ENCODE peak calls at places on chromosome 5, in ten cellular contexts. One of them, this sample, is unnamed.

GRCh38 chr5:142597546-142598337 is 88.1 kb downstream of the FGF1 start:
- DNase-seq in neuronal stem cell: no peak
- DNase-seq in stomach: peak; percentile 36
- DNase-seq in Peyer's patch: no peak
- DNase-seq in epithelial cell of proximal tubule: no peak
- DNase-seq in A673: peak; percentile 65
- DNase-seq in fibroblast of mammary gland: peak; percentile 92
- DNase-seq in effector memory CD4-positive, alpha-beta T cell: no peak
- DNase-seq in Panc1: peak; percentile 95
- DNase-seq in astrocyte of the spinal cord: peak; percentile 80
- DNase-seq in this sample: peak; percentile 78

GRCh38 chr5:99169309-99169708 is 240.5 kb upstream of the CHD1 start:
- DNase-seq in neuronal stem cell: peak; percentile 21
- DNase-seq in stomach: no peak
- DNase-seq in Peyer's patch: no peak
- DNase-seq in epithelial cell of proximal tubule: peak; percentile 13
- DNase-seq in A673: peak; percentile 44
- DNase-seq in fibroblast of mammary gland: peak; percentile 6
- DNase-seq in effector memory CD4-positive, alpha-beta T cell: no peak
- DNase-seq in Panc1: no peak
- DNase-seq in astrocyte of the spinal cord: peak; percentile 62
- DNase-seq in this sample: no peak

GRCh38 chr5:149210968-149211495 is 60.6 kb upstream of the AFAP1L1 start:
- DNase-seq in neuronal stem cell: peak; percentile 41
- DNase-seq in stomach: no peak
- DNase-seq in Peyer's patch: no peak
- DNase-seq in epithelial cell of proximal tubule: no peak
- DNase-seq in A673: no peak
- DNase-seq in fibroblast of mammary gland: no peak
- DNase-seq in effector memory CD4-positive, alpha-beta T cell: no peak
- DNase-seq in Panc1: no peak
- DNase-seq in astrocyte of the spinal cord: no peak
- DNase-seq in this sample: no peak

GRCh38 chr5:97600486-97600885 is 417.4 kb upstream of the RIOK2 start:
- DNase-seq in neuronal stem cell: no peak
- DNase-seq in stomach: no peak
- DNase-seq in Peyer's patch: no peak
- DNase-seq in epithelial cell of proximal tubule: no peak
- DNase-seq in A673: no peak
- DNase-seq in fibroblast of mammary gland: peak; percentile 58
- DNase-seq in effector memory CD4-positive, alpha-beta T cell: no peak
- DNase-seq in Panc1: no peak
- DNase-seq in astrocyte of the spinal cord: no peak
- DNase-seq in this sample: peak; percentile 40

GRCh38 chr5:80672140-80672736 is 17.5 kb upstream of the DHFR start:
- DNase-seq in neuronal stem cell: peak; percentile 67
- DNase-seq in stomach: peak; percentile 75
- DNase-seq in Peyer's patch: peak; percentile 63
- DNase-seq in epithelial cell of proximal tubule: no peak
- DNase-seq in A673: peak; percentile 83
- DNase-seq in fibroblast of mammary gland: peak; percentile 76
- DNase-seq in effector memory CD4-positive, alpha-beta T cell: peak; percentile 54
- DNase-seq in Panc1: peak; percentile 51
- DNase-seq in astrocyte of the spinal cord: peak; percentile 68
- DNase-seq in this sample: peak; percentile 68

GRCh38 chr5:43804041-43804440 is 201.1 kb downstream of the NNT start:
- DNase-seq in neuronal stem cell: no peak
- DNase-seq in stomach: no peak
- DNase-seq in Peyer's patch: no peak
- DNase-seq in epithelial cell of proximal tubule: no peak
- DNase-seq in A673: no peak
- DNase-seq in fibroblast of mammary gland: no peak
- DNase-seq in effector memory CD4-positive, alpha-beta T cell: no peak
- DNase-seq in Panc1: no peak
- DNase-seq in astrocyte of the spinal cord: no peak
- DNase-seq in this sample: no peak

GRCh38 chr5:149357370-149358293 is at the start of gene PCYOX1L:
- DNase-seq in neuronal stem cell: peak; percentile 92
- DNase-seq in stomach: peak; percentile 96
- DNase-seq in Peyer's patch: peak; percentile 97
- DNase-seq in epithelial cell of proximal tubule: no peak
- DNase-seq in A673: peak; percentile 96
- DNase-seq in fibroblast of mammary gland: peak; percentile 92
- DNase-seq in effector memory CD4-positive, alpha-beta T cell: peak; percentile 94
- DNase-seq in Panc1: peak; percentile 73
- DNase-seq in astrocyte of the spinal cord: peak; percentile 95
- DNase-seq in this sample: peak; percentile 94

GRCh38 chr5:135073771-135074345 is 39.8 kb upstream of the PITX1 start:
- DNase-seq in neuronal stem cell: no peak
- DNase-seq in stomach: peak; percentile 17
- DNase-seq in Peyer's patch: peak; percentile 15
- DNase-seq in epithelial cell of proximal tubule: no peak
- DNase-seq in A673: no peak
- DNase-seq in fibroblast of mammary gland: no peak
- DNase-seq in effector memory CD4-positive, alpha-beta T cell: no peak
- DNase-seq in Panc1: no peak
- DNase-seq in astrocyte of the spinal cord: no peak
- DNase-seq in this sample: peak; percentile 9

GRCh38 chr5:30121092-30121491 is 1072.4 kb upstream of the CDH6 start:
- DNase-seq in neuronal stem cell: no peak
- DNase-seq in stomach: no peak
- DNase-seq in Peyer's patch: no peak
- DNase-seq in epithelial cell of proximal tubule: no peak
- DNase-seq in A673: no peak
- DNase-seq in fibroblast of mammary gland: no peak
- DNase-seq in effector memory CD4-positive, alpha-beta T cell: no peak
- DNase-seq in Panc1: no peak
- DNase-seq in astrocyte of the spinal cord: no peak
- DNase-seq in this sample: no peak

GRCh38 chr5:45410304-45410995 is 285.7 kb downstream of the HCN1 start:
- DNase-seq in neuronal stem cell: no peak
- DNase-seq in stomach: no peak
- DNase-seq in Peyer's patch: no peak
- DNase-seq in epithelial cell of proximal tubule: no peak
- DNase-seq in A673: peak; percentile 87
- DNase-seq in fibroblast of mammary gland: no peak
- DNase-seq in effector memory CD4-positive, alpha-beta T cell: no peak
- DNase-seq in Panc1: no peak
- DNase-seq in astrocyte of the spinal cord: peak; percentile 1
- DNase-seq in this sample: no peak

GRCh38 chr5:110844251-110844650 is 105.4 kb downstream of the SLC25A46 start:
- DNase-seq in neuronal stem cell: no peak
- DNase-seq in stomach: no peak
- DNase-seq in Peyer's patch: no peak
- DNase-seq in epithelial cell of proximal tubule: no peak
- DNase-seq in A673: no peak
- DNase-seq in fibroblast of mammary gland: no peak
- DNase-seq in effector memory CD4-positive, alpha-beta T cell: no peak
- DNase-seq in Panc1: no peak
- DNase-seq in astrocyte of the spinal cord: no peak
- DNase-seq in this sample: no peak

GRCh38 chr5:157476699-157477408 is 16.8 kb downstream of the NIPAL4 start:
- DNase-seq in neuronal stem cell: peak; percentile 56
- DNase-seq in stomach: peak; percentile 43
- DNase-seq in Peyer's patch: no peak
- DNase-seq in epithelial cell of proximal tubule: no peak
- DNase-seq in A673: peak; percentile 72
- DNase-seq in fibroblast of mammary gland: peak; percentile 73
- DNase-seq in effector memory CD4-positive, alpha-beta T cell: no peak
- DNase-seq in Panc1: no peak
- DNase-seq in astrocyte of the spinal cord: peak; percentile 77
- DNase-seq in this sample: peak; percentile 74

DNA sequence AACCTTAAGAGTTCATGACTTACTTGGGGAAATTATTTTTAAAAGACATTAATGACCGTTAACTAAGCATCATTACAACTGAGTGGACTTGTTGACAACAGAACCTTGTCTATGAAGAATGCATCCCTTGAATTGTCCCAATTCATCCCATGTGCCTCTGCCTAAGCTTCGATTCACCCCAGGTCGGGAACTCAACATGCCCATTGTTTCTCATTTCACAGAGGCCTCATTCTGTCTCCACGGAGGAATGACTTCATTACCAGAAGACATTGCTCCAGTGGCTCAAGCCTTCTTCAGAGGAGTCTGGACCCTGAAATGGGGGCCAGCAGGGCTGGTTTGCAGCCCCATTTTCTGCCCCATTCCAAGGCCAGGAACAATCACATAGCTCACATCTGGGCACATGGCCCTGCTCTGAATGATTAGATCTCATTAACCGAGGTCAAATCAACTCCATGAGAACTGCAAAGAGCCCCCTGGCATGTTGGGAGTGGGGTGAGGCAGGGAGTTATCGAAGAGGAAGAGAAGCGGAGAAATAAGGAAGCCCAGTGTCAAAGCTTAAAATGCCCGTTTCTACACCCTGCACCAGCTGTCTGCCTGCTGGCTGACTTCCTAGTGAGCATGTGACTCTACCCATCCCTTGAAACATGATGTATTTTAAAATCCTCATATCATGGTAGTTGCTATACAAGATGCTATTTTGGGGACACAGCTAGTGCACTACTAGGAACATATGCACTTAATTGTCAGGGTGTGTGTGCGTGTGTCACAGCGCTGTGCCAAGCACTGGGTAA is 137.3 kb downstream of the LHFPL2 start:
- DNase-seq in neuronal stem cell: no peak
- DNase-seq in stomach: no peak
- DNase-seq in Peyer's patch: no peak
- DNase-seq in epithelial cell of proximal tubule: no peak
- DNase-seq in A673: no peak
- DNase-seq in fibroblast of mammary gland: no peak
- DNase-seq in effector memory CD4-positive, alpha-beta T cell: no peak
- DNase-seq in Panc1: no peak
- DNase-seq in astrocyte of the spinal cord: no peak
- DNase-seq in this sample: no peak
- H3K4me3 ChIP-seq in neuronal stem cell: no peak overlapping the region
- H3K4me3 ChIP-seq in stomach: no peak overlapping the region
- H3K4me3 ChIP-seq in Peyer's patch: no peak overlapping the region
- H3K4me3 ChIP-seq in epithelial cell of proximal tubule: no peak overlapping the region
- H3K4me3 ChIP-seq in A673: no peak overlapping the region
- H3K4me3 ChIP-seq in fibroblast of mammary gland: no peak overlapping the region
- H3K4me3 ChIP-seq in effector memory CD4-positive, alpha-beta T cell: no peak overlapping the region
- H3K4me3 ChIP-seq in Panc1: no peak overlapping the region
- H3K4me3 ChIP-seq in astrocyte of the spinal cord: no peak overlapping the region
- H3K4me3 ChIP-seq in this sample: no peak overlapping the region

GRCh38 chr5:87122171-87122977 is 145.3 kb upstream of the RASA1 start:
- DNase-seq in neuronal stem cell: no peak
- DNase-seq in stomach: no peak
- DNase-seq in Peyer's patch: no peak
- DNase-seq in epithelial cell of proximal tubule: no peak
- DNase-seq in A673: peak; percentile 43
- DNase-seq in fibroblast of mammary gland: no peak
- DNase-seq in effector memory CD4-positive, alpha-beta T cell: no peak
- DNase-seq in Panc1: no peak
- DNase-seq in astrocyte of the spinal cord: no peak
- DNase-seq in this sample: no peak
- H3K4me3 ChIP-seq in neuronal stem cell: no peak overlapping the region
- H3K4me3 ChIP-seq in stomach: no peak overlapping the region
- H3K4me3 ChIP-seq in Peyer's patch: no peak overlapping the region
- H3K4me3 ChIP-seq in epithelial cell of proximal tubule: no peak overlapping the region
- H3K4me3 ChIP-seq in A673: peak overlapping the region; percentile 6
- H3K4me3 ChIP-seq in fibroblast of mammary gland: no peak overlapping the region
- H3K4me3 ChIP-seq in effector memory CD4-positive, alpha-beta T cell: no peak overlapping the region
- H3K4me3 ChIP-seq in Panc1: no peak overlapping the region
- H3K4me3 ChIP-seq in astrocyte of the spinal cord: no peak overlapping the region
- H3K4me3 ChIP-seq in this sample: no peak overlapping the region

GRCh38 chr5:170386743-170387142 is 2.4 kb downstream of the KCNMB1 start:
- DNase-seq in neuronal stem cell: no peak
- DNase-seq in stomach: no peak
- DNase-seq in Peyer's patch: no peak
- DNase-seq in epithelial cell of proximal tubule: no peak
- DNase-seq in A673: no peak
- DNase-seq in fibroblast of mammary gland: no peak
- DNase-seq in effector memory CD4-positive, alpha-beta T cell: no peak
- DNase-seq in Panc1: no peak
- DNase-seq in astrocyte of the spinal cord: no peak
- DNase-seq in this sample: no peak
- H3K4me3 ChIP-seq in neuronal stem cell: no peak overlapping the region
- H3K4me3 ChIP-seq in stomach: peak overlapping the region; percentile 42
- H3K4me3 ChIP-seq in Peyer's patch: no peak overlapping the region
- H3K4me3 ChIP-seq in epithelial cell of proximal tubule: no peak overlapping the region
- H3K4me3 ChIP-seq in A673: no peak overlapping the region
- H3K4me3 ChIP-seq in fibroblast of mammary gland: no peak overlapping the region
- H3K4me3 ChIP-seq in effector memory CD4-positive, alpha-beta T cell: no peak overlapping the region
- H3K4me3 ChIP-seq in Panc1: no peak overlapping the region
- H3K4me3 ChIP-seq in astrocyte of the spinal cord: no peak overlapping the region
- H3K4me3 ChIP-seq in this sample: no peak overlapping the region

GRCh38 chr5:68547621-68548020 is 332.1 kb downstream of the PIK3R1 start:
- DNase-seq in neuronal stem cell: no peak
- DNase-seq in stomach: no peak
- DNase-seq in Peyer's patch: no peak
- DNase-seq in epithelial cell of proximal tubule: no peak
- DNase-seq in A673: no peak
- DNase-seq in fibroblast of mammary gland: no peak
- DNase-seq in effector memory CD4-positive, alpha-beta T cell: no peak
- DNase-seq in Panc1: no peak
- DNase-seq in astrocyte of the spinal cord: no peak
- DNase-seq in this sample: peak; percentile 15
- H3K4me3 ChIP-seq in neuronal stem cell: no peak overlapping the region
- H3K4me3 ChIP-seq in stomach: no peak overlapping the region
- H3K4me3 ChIP-seq in Peyer's patch: no peak overlapping the region
- H3K4me3 ChIP-seq in epithelial cell of proximal tubule: no peak overlapping the region
- H3K4me3 ChIP-seq in A673: no peak overlapping the region
- H3K4me3 ChIP-seq in fibroblast of mammary gland: no peak overlapping the region
- H3K4me3 ChIP-seq in effector memory CD4-positive, alpha-beta T cell: no peak overlapping the region
- H3K4me3 ChIP-seq in Panc1: no peak overlapping the region
- H3K4me3 ChIP-seq in astrocyte of the spinal cord: no peak overlapping the region
- H3K4me3 ChIP-seq in this sample: no peak overlapping the region

DNA sequence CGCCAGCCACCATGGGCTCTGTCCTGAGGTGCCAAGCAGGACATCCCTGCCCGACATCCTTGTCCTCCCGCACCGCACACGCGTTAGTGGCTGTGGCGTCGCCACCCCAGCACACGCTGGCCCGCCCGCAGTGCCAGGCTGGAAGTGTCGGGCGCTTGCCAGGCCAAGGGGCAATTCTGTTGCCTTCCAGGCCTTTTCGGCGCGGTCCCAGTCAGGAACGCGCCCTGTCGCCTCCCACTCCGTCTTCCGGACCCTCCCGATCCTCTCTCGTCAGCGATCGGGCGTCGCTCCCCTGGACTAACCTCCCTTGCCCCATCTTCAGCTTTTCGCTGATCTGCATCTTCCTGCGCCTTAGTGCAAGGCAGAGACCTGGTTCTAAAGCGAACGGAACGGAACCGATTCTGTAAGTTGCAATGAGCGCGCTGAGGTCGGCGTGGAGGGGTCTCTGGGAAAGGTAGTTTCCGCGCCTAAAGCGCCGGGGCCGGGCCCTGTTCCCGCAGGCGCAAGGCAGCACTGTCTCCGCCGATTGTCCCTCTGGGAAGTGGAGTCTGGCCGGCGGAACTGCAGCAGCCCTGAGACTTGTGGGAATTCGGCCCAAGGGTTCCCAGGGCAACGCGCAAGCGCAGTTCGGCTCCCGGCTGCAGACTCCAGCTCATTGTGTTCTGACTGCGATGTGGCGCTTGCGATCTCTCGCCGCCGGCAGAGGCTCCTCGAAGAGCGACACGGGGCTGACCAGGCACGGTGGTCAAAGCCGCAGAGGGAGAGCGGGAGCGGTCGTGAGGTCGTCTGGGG is at the start of gene ZNF454:
- DNase-seq in neuronal stem cell: peak; percentile 86
- DNase-seq in stomach: peak; percentile 78
- DNase-seq in Peyer's patch: peak; percentile 87
- DNase-seq in epithelial cell of proximal tubule: peak; percentile 27
- DNase-seq in A673: peak; percentile 84
- DNase-seq in fibroblast of mammary gland: peak; percentile 91
- DNase-seq in effector memory CD4-positive, alpha-beta T cell: no peak
- DNase-seq in Panc1: no peak
- DNase-seq in astrocyte of the spinal cord: peak; percentile 95
- DNase-seq in this sample: peak; percentile 87
- H3K4me3 ChIP-seq in neuronal stem cell: peak within 1 kb of the TSS; percentile 94
- H3K4me3 ChIP-seq in stomach: peak within 1 kb of the TSS; percentile 55
- H3K4me3 ChIP-seq in Peyer's patch: peak within 1 kb of the TSS; percentile 29
- H3K4me3 ChIP-seq in epithelial cell of proximal tubule: peak within 1 kb of the TSS; percentile 62
- H3K4me3 ChIP-seq in A673: peak within 1 kb of the TSS; percentile 49
- H3K4me3 ChIP-seq in fibroblast of mammary gland: peak within 1 kb of the TSS; percentile 55
- H3K4me3 ChIP-seq in effector memory CD4-positive, alpha-beta T cell: no peak within 1 kb of the TSS
- H3K4me3 ChIP-seq in Panc1: no peak within 1 kb of the TSS
- H3K4me3 ChIP-seq in astrocyte of the spinal cord: peak within 1 kb of the TSS; percentile 73
- H3K4me3 ChIP-seq in this sample: peak within 1 kb of the TSS; percentile 76